ENCODE peak calls at places on chromosome 22, in ten cellular contexts. One of them, this sample, is unnamed.

GRCh38 chr22:46336119-46337078 is 885 bp downstream of the TRMU start:
- DNase-seq in A549: no peak
- DNase-seq in IMR-90: peak; percentile 8
- DNase-seq in heart left ventricle: no peak
- DNase-seq in lower leg skin: no peak
- DNase-seq in tibial nerve: no peak
- DNase-seq in thyroid gland: peak; percentile 38
- DNase-seq in breast epithelium: no peak
- DNase-seq in transverse colon: peak; percentile 33
- DNase-seq in uterus: no peak
- DNase-seq in this sample: peak; percentile 56

GRCh38 chr22:34620832-34621231 is 445.1 kb upstream of the ISX start:
- DNase-seq in transverse colon: no peak
- DNase-seq in IMR-90: no peak
- DNase-seq in A549: no peak
- DNase-seq in lower leg skin: no peak
- DNase-seq in tibial nerve: no peak
- DNase-seq in thyroid gland: no peak
- DNase-seq in heart left ventricle: no peak
- DNase-seq in breast epithelium: no peak
- DNase-seq in uterus: no peak
- DNase-seq in this sample: no peak

GRCh38 chr22:45508814-45509213 is 6.1 kb downstream of the FBLN1 start:
- DNase-seq in A549: no peak
- DNase-seq in tibial nerve: no peak
- DNase-seq in transverse colon: no peak
- DNase-seq in heart left ventricle: no peak
- DNase-seq in thyroid gland: no peak
- DNase-seq in uterus: no peak
- DNase-seq in breast epithelium: no peak
- DNase-seq in IMR-90: no peak
- DNase-seq in lower leg skin: no peak
- DNase-seq in this sample: no peak

GRCh38 chr22:33850724-33851123 is 69.6 kb downstream of the LARGE1 start:
- DNase-seq in breast epithelium: no peak
- DNase-seq in tibial nerve: no peak
- DNase-seq in IMR-90: no peak
- DNase-seq in uterus: no peak
- DNase-seq in thyroid gland: no peak
- DNase-seq in A549: no peak
- DNase-seq in lower leg skin: no peak
- DNase-seq in transverse colon: no peak
- DNase-seq in heart left ventricle: no peak
- DNase-seq in this sample: no peak

GRCh38 chr22:35140879-35141745 is 75.2 kb downstream of the ISX start:
- DNase-seq in heart left ventricle: no peak
- DNase-seq in A549: no peak
- DNase-seq in tibial nerve: no peak
- DNase-seq in breast epithelium: no peak
- DNase-seq in lower leg skin: no peak
- DNase-seq in IMR-90: no peak
- DNase-seq in thyroid gland: no peak
- DNase-seq in uterus: no peak
- DNase-seq in transverse colon: peak; percentile 79
- DNase-seq in this sample: peak; percentile 8

GRCh38 chr22:30422481-30423295 is 2.9 kb upstream of the MTFP1 start:
- DNase-seq in breast epithelium: peak; percentile 68
- DNase-seq in lower leg skin: peak; percentile 94
- DNase-seq in heart left ventricle: peak; percentile 29
- DNase-seq in thyroid gland: peak; percentile 85
- DNase-seq in A549: peak; percentile 75
- DNase-seq in tibial nerve: peak; percentile 60
- DNase-seq in transverse colon: peak; percentile 78
- DNase-seq in IMR-90: peak; percentile 95
- DNase-seq in uterus: peak; percentile 72
- DNase-seq in this sample: peak; percentile 87

GRCh38 chr22:32776800-32777199 is 24.7 kb upstream of the TIMP3 start:
- DNase-seq in A549: no peak
- DNase-seq in thyroid gland: no peak
- DNase-seq in IMR-90: no peak
- DNase-seq in uterus: no peak
- DNase-seq in transverse colon: no peak
- DNase-seq in lower leg skin: no peak
- DNase-seq in breast epithelium: no peak
- DNase-seq in heart left ventricle: no peak
- DNase-seq in tibial nerve: no peak
- DNase-seq in this sample: no peak

GRCh38 chr22:32920032-32920628 is 118.6 kb downstream of the TIMP3 start:
- DNase-seq in transverse colon: peak; percentile 38
- DNase-seq in uterus: peak; percentile 76
- DNase-seq in IMR-90: peak; percentile 33
- DNase-seq in lower leg skin: peak; percentile 90
- DNase-seq in thyroid gland: peak; percentile 21
- DNase-seq in A549: no peak
- DNase-seq in breast epithelium: no peak
- DNase-seq in tibial nerve: peak; percentile 69
- DNase-seq in heart left ventricle: peak; percentile 47
- DNase-seq in this sample: no peak

GRCh38 chr22:49817359-49817758 is 10.3 kb downstream of the BRD1 start:
- DNase-seq in transverse colon: no peak
- DNase-seq in uterus: no peak
- DNase-seq in tibial nerve: no peak
- DNase-seq in lower leg skin: no peak
- DNase-seq in IMR-90: no peak
- DNase-seq in thyroid gland: no peak
- DNase-seq in breast epithelium: no peak
- DNase-seq in heart left ventricle: no peak
- DNase-seq in A549: no peak
- DNase-seq in this sample: no peak

GRCh38 chr22:49824936-49825335 is 2.7 kb downstream of the BRD1 start:
- DNase-seq in thyroid gland: no peak
- DNase-seq in uterus: no peak
- DNase-seq in lower leg skin: no peak
- DNase-seq in breast epithelium: no peak
- DNase-seq in heart left ventricle: no peak
- DNase-seq in A549: no peak
- DNase-seq in IMR-90: no peak
- DNase-seq in tibial nerve: no peak
- DNase-seq in transverse colon: no peak
- DNase-seq in this sample: no peak

GRCh38 chr22:49823289-49824045 is 4.2 kb downstream of the BRD1 start:
- DNase-seq in IMR-90: no peak
- DNase-seq in A549: no peak
- DNase-seq in heart left ventricle: no peak
- DNase-seq in thyroid gland: no peak
- DNase-seq in transverse colon: no peak
- DNase-seq in breast epithelium: no peak
- DNase-seq in uterus: no peak
- DNase-seq in lower leg skin: no peak
- DNase-seq in tibial nerve: no peak
- DNase-seq in this sample: no peak

GRCh38 chr22:49824185-49824925 is 3.3 kb downstream of the BRD1 start:
- DNase-seq in thyroid gland: no peak
- DNase-seq in breast epithelium: no peak
- DNase-seq in transverse colon: no peak
- DNase-seq in heart left ventricle: no peak
- DNase-seq in lower leg skin: no peak
- DNase-seq in uterus: no peak
- DNase-seq in IMR-90: no peak
- DNase-seq in A549: no peak
- DNase-seq in tibial nerve: no peak
- DNase-seq in this sample: no peak

DNA sequence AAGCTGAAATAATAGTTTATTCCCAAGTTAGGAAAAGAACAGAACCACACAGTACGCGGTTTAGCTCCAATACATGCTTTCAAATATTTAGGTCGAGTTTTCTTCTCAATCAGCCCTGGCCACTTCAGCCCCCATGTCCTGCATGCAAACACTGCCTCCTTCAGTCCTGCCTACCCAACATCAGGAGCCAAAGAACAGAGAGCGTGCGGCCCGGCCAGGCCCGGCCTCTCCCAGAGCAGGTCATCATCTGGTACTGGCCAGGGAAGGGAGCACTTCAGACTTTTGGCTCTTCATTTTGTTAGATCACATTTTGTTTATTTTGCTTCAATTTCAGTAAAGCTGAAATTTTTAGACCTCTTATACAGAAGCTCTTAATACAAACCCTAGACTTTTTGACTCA is 6.7 kb downstream of the BRD1 start:
- DNase-seq in transverse colon: no peak
- DNase-seq in breast epithelium: no peak
- DNase-seq in uterus: no peak
- DNase-seq in tibial nerve: no peak
- DNase-seq in A549: no peak
- DNase-seq in heart left ventricle: no peak
- DNase-seq in lower leg skin: no peak
- DNase-seq in IMR-90: no peak
- DNase-seq in thyroid gland: no peak
- DNase-seq in this sample: no peak
- TF ChIP-seq POLR2A in transverse colon: no peak
- TF ChIP-seq POLR2A in breast epithelium: no peak
- TF ChIP-seq POLR2A in uterus: no peak
- TF ChIP-seq POLR2A in tibial nerve: no peak
- TF ChIP-seq POLR2A in A549: no peak
- TF ChIP-seq POLR2A in heart left ventricle: no peak
- TF ChIP-seq POLR2A in lower leg skin: no peak
- TF ChIP-seq POLR2A in IMR-90: no peak
- TF ChIP-seq POLR2A in thyroid gland: no peak
- TF ChIP-seq POLR2A in this sample: no peak

GRCh38 chr22:28882545-28882877 is 861 bp upstream of the ZNRF3 start:
- DNase-seq in breast epithelium: no peak
- DNase-seq in A549: no peak
- DNase-seq in IMR-90: no peak
- DNase-seq in tibial nerve: no peak
- DNase-seq in thyroid gland: no peak
- DNase-seq in transverse colon: no peak
- DNase-seq in uterus: no peak
- DNase-seq in heart left ventricle: peak; percentile 29
- DNase-seq in lower leg skin: no peak
- DNase-seq in this sample: peak; percentile 78

GRCh38 chr22:28883917-28884753 is 763 bp downstream of the ZNRF3 start:
- DNase-seq in breast epithelium: no peak
- DNase-seq in IMR-90: peak; percentile 44
- DNase-seq in thyroid gland: peak; percentile 55
- DNase-seq in lower leg skin: peak; percentile 86
- DNase-seq in transverse colon: peak; percentile 42
- DNase-seq in tibial nerve: no peak
- DNase-seq in A549: peak; percentile 18
- DNase-seq in uterus: peak; percentile 53
- DNase-seq in heart left ventricle: peak; percentile 25
- DNase-seq in this sample: peak; percentile 44

GRCh38 chr22:28884754-28885375 is 1.5 kb downstream of the ZNRF3 start:
- DNase-seq in thyroid gland: no peak
- DNase-seq in breast epithelium: no peak
- DNase-seq in IMR-90: no peak
- DNase-seq in heart left ventricle: no peak
- DNase-seq in A549: no peak
- DNase-seq in transverse colon: no peak
- DNase-seq in lower leg skin: no peak
- DNase-seq in uterus: no peak
- DNase-seq in tibial nerve: no peak
- DNase-seq in this sample: no peak

GRCh38 chr22:28883657-28883916 is 215 bp downstream of the ZNRF3 start:
- DNase-seq in tibial nerve: no peak
- DNase-seq in thyroid gland: no peak
- DNase-seq in A549: no peak
- DNase-seq in uterus: no peak
- DNase-seq in breast epithelium: no peak
- DNase-seq in heart left ventricle: no peak
- DNase-seq in lower leg skin: no peak
- DNase-seq in IMR-90: no peak
- DNase-seq in transverse colon: no peak
- DNase-seq in this sample: no peak

GRCh38 chr22:28882878-28883656 is at the start of gene ZNRF3:
- DNase-seq in tibial nerve: peak; percentile 85
- DNase-seq in thyroid gland: peak; percentile 90
- DNase-seq in A549: peak; percentile 65
- DNase-seq in IMR-90: peak; percentile 91
- DNase-seq in lower leg skin: peak; percentile 98
- DNase-seq in breast epithelium: peak; percentile 95
- DNase-seq in transverse colon: peak; percentile 95
- DNase-seq in uterus: peak; percentile 90
- DNase-seq in heart left ventricle: peak; percentile 92
- DNase-seq in this sample: peak; percentile 98
- TF ChIP-seq POLR2A in tibial nerve: peak; percentile 60
- TF ChIP-seq POLR2A in thyroid gland: peak; percentile 46
- TF ChIP-seq POLR2A in A549: peak; percentile 59
- TF ChIP-seq POLR2A in IMR-90: peak; percentile 41
- TF ChIP-seq POLR2A in lower leg skin: no peak
- TF ChIP-seq POLR2A in breast epithelium: no peak
- TF ChIP-seq POLR2A in transverse colon: peak; percentile 12
- TF ChIP-seq POLR2A in uterus: peak; percentile 72
- TF ChIP-seq POLR2A in heart left ventricle: peak; percentile 7
- TF ChIP-seq POLR2A in this sample: peak; percentile 57

GRCh38 chr22:38035530-38035885 is 21.7 kb upstream of the PICK1 start:
- DNase-seq in uterus: no peak
- DNase-seq in heart left ventricle: no peak
- DNase-seq in tibial nerve: no peak
- DNase-seq in thyroid gland: peak; percentile 27
- DNase-seq in lower leg skin: no peak
- DNase-seq in transverse colon: no peak
- DNase-seq in A549: no peak
- DNase-seq in breast epithelium: no peak
- DNase-seq in IMR-90: no peak
- DNase-seq in this sample: no peak

GRCh38 chr22:38033522-38034277 is 23.5 kb upstream of the PICK1 start:
- DNase-seq in uterus: no peak
- DNase-seq in A549: no peak
- DNase-seq in lower leg skin: no peak
- DNase-seq in tibial nerve: no peak
- DNase-seq in IMR-90: no peak
- DNase-seq in transverse colon: no peak
- DNase-seq in thyroid gland: peak; percentile 87
- DNase-seq in heart left ventricle: no peak
- DNase-seq in breast epithelium: no peak
- DNase-seq in this sample: no peak

GRCh38 chr22:38036392-38037062 is 20.7 kb upstream of the PICK1 start:
- DNase-seq in thyroid gland: no peak
- DNase-seq in heart left ventricle: no peak
- DNase-seq in A549: no peak
- DNase-seq in transverse colon: no peak
- DNase-seq in uterus: no peak
- DNase-seq in breast epithelium: no peak
- DNase-seq in IMR-90: no peak
- DNase-seq in lower leg skin: no peak
- DNase-seq in tibial nerve: no peak
- DNase-seq in this sample: no peak

GRCh38 chr22:38034278-38034882 is 22.8 kb upstream of the PICK1 start:
- DNase-seq in IMR-90: peak; percentile 91
- DNase-seq in lower leg skin: no peak
- DNase-seq in breast epithelium: peak; percentile 74
- DNase-seq in tibial nerve: peak; percentile 57
- DNase-seq in transverse colon: peak; percentile 45
- DNase-seq in heart left ventricle: peak; percentile 76
- DNase-seq in thyroid gland: peak; percentile 92
- DNase-seq in uterus: peak; percentile 64
- DNase-seq in A549: peak; percentile 85
- DNase-seq in this sample: no peak

DNA sequence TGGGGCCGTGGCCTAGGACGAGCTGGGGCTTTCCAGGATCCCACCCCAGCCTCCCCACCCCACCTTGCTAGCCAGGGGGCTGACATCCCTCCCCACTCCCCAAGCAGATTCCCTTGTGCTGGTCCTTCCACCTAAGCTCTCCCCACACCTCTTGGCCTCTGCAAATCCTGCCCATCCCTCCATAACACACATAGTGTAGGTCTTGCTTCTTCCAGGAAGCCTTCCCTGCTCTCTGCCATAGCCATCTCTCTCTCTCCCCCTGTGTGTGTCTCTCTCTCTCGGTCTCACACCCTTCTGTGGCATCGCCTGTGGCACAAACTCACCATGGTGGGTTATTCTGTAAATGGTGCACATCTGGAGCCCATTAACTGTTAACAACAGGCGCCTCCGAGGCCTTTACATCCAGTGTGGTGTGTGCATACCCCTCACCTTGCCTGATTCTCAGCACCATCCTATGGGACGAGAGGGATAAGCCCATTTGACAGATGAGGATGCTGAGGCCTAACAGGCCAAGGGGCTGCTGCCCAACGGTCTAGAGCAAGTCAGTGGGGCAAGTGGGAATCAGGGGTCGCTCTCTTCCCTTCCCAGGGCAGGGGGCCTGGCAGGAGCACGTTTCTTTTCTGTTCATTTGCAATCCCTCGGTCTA is 22.2 kb upstream of the PICK1 start:
- DNase-seq in IMR-90: no peak
- DNase-seq in transverse colon: no peak
- DNase-seq in uterus: no peak
- DNase-seq in A549: no peak
- DNase-seq in thyroid gland: no peak
- DNase-seq in breast epithelium: no peak
- DNase-seq in lower leg skin: no peak
- DNase-seq in tibial nerve: no peak
- DNase-seq in heart left ventricle: no peak
- DNase-seq in this sample: no peak
- TF ChIP-seq POLR2A in IMR-90: no peak
- TF ChIP-seq POLR2A in transverse colon: no peak
- TF ChIP-seq POLR2A in uterus: no peak
- TF ChIP-seq POLR2A in A549: no peak
- TF ChIP-seq POLR2A in thyroid gland: no peak
- TF ChIP-seq POLR2A in breast epithelium: no peak
- TF ChIP-seq POLR2A in lower leg skin: no peak
- TF ChIP-seq POLR2A in tibial nerve: no peak
- TF ChIP-seq POLR2A in heart left ventricle: no peak
- TF ChIP-seq POLR2A in this sample: no peak

DNA sequence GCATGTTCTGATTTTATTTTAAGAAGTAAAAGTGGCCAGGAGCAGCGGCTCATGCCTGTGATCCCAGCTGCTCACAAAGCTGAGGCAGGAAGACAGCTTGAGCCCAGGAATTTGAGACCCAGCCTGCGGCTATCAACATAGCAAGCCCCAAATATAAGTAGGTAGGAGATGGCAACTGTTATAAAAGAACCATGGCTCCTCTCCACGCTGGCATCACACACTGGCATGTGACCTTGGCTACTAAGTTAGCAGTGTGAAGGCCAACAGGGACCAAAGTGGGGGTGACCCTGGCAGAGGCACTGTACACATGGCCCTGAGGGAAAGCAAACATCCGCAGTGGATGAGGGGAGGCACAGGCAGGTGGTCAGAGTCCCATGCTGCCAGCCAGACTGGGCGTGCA is 33.0 kb downstream of the TPST2 start:
- DNase-seq in uterus: no peak
- DNase-seq in tibial nerve: no peak
- DNase-seq in transverse colon: no peak
- DNase-seq in A549: no peak
- DNase-seq in breast epithelium: no peak
- DNase-seq in heart left ventricle: peak; percentile 30
- DNase-seq in IMR-90: no peak
- DNase-seq in thyroid gland: no peak
- DNase-seq in lower leg skin: no peak
- DNase-seq in this sample: no peak
- TF ChIP-seq POLR2A in uterus: no peak
- TF ChIP-seq POLR2A in tibial nerve: no peak
- TF ChIP-seq POLR2A in transverse colon: no peak
- TF ChIP-seq POLR2A in A549: no peak
- TF ChIP-seq POLR2A in breast epithelium: no peak
- TF ChIP-seq POLR2A in heart left ventricle: no peak
- TF ChIP-seq POLR2A in IMR-90: no peak
- TF ChIP-seq POLR2A in thyroid gland: no peak
- TF ChIP-seq POLR2A in lower leg skin: no peak
- TF ChIP-seq POLR2A in this sample: no peak

This sample was measured in erythroblast.